ENCODE peak calls at places on chromosomes 1 and 21, in six cellular contexts. One of them, this sample, is unnamed.

GRCh38 chr1:228280961-228281591 is 73.2 kb downstream of the OBSCN start:
- DNase-seq in activated CD4-positive, alpha-beta T cell treated with anti-CD3 and anti-CD28 coated beads, Interleukin-2, amount 50 U/mL, for 4 hours: no peak
- DNase-seq in Peyer's patch: peak; percentile 32
- DNase-seq in NCI-H1417: no peak
- DNase-seq in OCI-LY7: no peak
- DNase-seq in ecto neural progenitor cell: peak; percentile 34
- DNase-seq in this sample: no peak

GRCh38 chr1:176522310-176522846 is 59.4 kb downstream of the PAPPA2 start:
- DNase-seq in activated CD4-positive, alpha-beta T cell treated with anti-CD3 and anti-CD28 coated beads, Interleukin-2, amount 50 U/mL, for 4 hours: no peak
- DNase-seq in Peyer's patch: no peak
- DNase-seq in NCI-H1417: no peak
- DNase-seq in OCI-LY7: no peak
- DNase-seq in ecto neural progenitor cell: no peak
- DNase-seq in this sample: no peak

GRCh38 chr1:75797606-75798216 is 1.0 kb downstream of the MSH4 start:
- DNase-seq in activated CD4-positive, alpha-beta T cell treated with anti-CD3 and anti-CD28 coated beads, Interleukin-2, amount 50 U/mL, for 4 hours: no peak
- DNase-seq in Peyer's patch: no peak
- DNase-seq in NCI-H1417: no peak
- DNase-seq in OCI-LY7: no peak
- DNase-seq in ecto neural progenitor cell: no peak
- DNase-seq in this sample: no peak

GRCh38 chr21:28821276-28822063 is 171.2 kb downstream of the LTN1 start:
- DNase-seq in activated CD4-positive, alpha-beta T cell treated with anti-CD3 and anti-CD28 coated beads, Interleukin-2, amount 50 U/mL, for 4 hours: no peak
- DNase-seq in Peyer's patch: no peak
- DNase-seq in NCI-H1417: no peak
- DNase-seq in OCI-LY7: no peak
- DNase-seq in ecto neural progenitor cell: no peak
- DNase-seq in this sample: no peak

GRCh38 chr1:177346960-177347359 is 176.2 kb downstream of the BRINP2 start:
- DNase-seq in activated CD4-positive, alpha-beta T cell treated with anti-CD3 and anti-CD28 coated beads, Interleukin-2, amount 50 U/mL, for 4 hours: no peak
- DNase-seq in Peyer's patch: peak; percentile 79
- DNase-seq in NCI-H1417: no peak
- DNase-seq in OCI-LY7: no peak
- DNase-seq in ecto neural progenitor cell: no peak
- DNase-seq in this sample: no peak

GRCh38 chr1:163877016-163877415 is 555.3 kb downstream of the NUF2 start:
- DNase-seq in activated CD4-positive, alpha-beta T cell treated with anti-CD3 and anti-CD28 coated beads, Interleukin-2, amount 50 U/mL, for 4 hours: no peak
- DNase-seq in Peyer's patch: no peak
- DNase-seq in NCI-H1417: no peak
- DNase-seq in OCI-LY7: no peak
- DNase-seq in ecto neural progenitor cell: no peak
- DNase-seq in this sample: no peak

GRCh38 chr1:193216920-193217319 is 30.5 kb upstream of the B3GALT2 start:
- DNase-seq in activated CD4-positive, alpha-beta T cell treated with anti-CD3 and anti-CD28 coated beads, Interleukin-2, amount 50 U/mL, for 4 hours: no peak
- DNase-seq in Peyer's patch: no peak
- DNase-seq in NCI-H1417: no peak
- DNase-seq in OCI-LY7: no peak
- DNase-seq in ecto neural progenitor cell: peak; percentile 53
- DNase-seq in this sample: no peak

GRCh38 chr1:64136749-64137568 is 66.5 kb upstream of the UBE2U start:
- DNase-seq in activated CD4-positive, alpha-beta T cell treated with anti-CD3 and anti-CD28 coated beads, Interleukin-2, amount 50 U/mL, for 4 hours: peak; percentile 53
- DNase-seq in Peyer's patch: peak; percentile 67
- DNase-seq in NCI-H1417: peak; percentile 84
- DNase-seq in OCI-LY7: peak; percentile 63
- DNase-seq in ecto neural progenitor cell: peak; percentile 73
- DNase-seq in this sample: peak; percentile 38

GRCh38 chr21:31557421-31557955 is 102.0 kb upstream of the SOD1 start:
- DNase-seq in activated CD4-positive, alpha-beta T cell treated with anti-CD3 and anti-CD28 coated beads, Interleukin-2, amount 50 U/mL, for 4 hours: peak; percentile 2
- DNase-seq in Peyer's patch: no peak
- DNase-seq in NCI-H1417: peak; percentile 92
- DNase-seq in OCI-LY7: no peak
- DNase-seq in ecto neural progenitor cell: peak; percentile 77
- DNase-seq in this sample: peak; percentile 34

GRCh38 chr1:166032901-166033371 is 133.9 kb downstream of the FAM78B start:
- DNase-seq in activated CD4-positive, alpha-beta T cell treated with anti-CD3 and anti-CD28 coated beads, Interleukin-2, amount 50 U/mL, for 4 hours: no peak
- DNase-seq in Peyer's patch: no peak
- DNase-seq in NCI-H1417: peak; percentile 83
- DNase-seq in OCI-LY7: no peak
- DNase-seq in ecto neural progenitor cell: no peak
- DNase-seq in this sample: no peak

GRCh38 chr1:24084050-24084449 is 27.9 kb downstream of the MYOM3 start:
- DNase-seq in activated CD4-positive, alpha-beta T cell treated with anti-CD3 and anti-CD28 coated beads, Interleukin-2, amount 50 U/mL, for 4 hours: no peak
- DNase-seq in Peyer's patch: no peak
- DNase-seq in NCI-H1417: no peak
- DNase-seq in OCI-LY7: no peak
- DNase-seq in ecto neural progenitor cell: no peak
- DNase-seq in this sample: no peak

GRCh38 chr21:25556087-25556486 is 51.2 kb downstream of the MRPL39 start:
- DNase-seq in activated CD4-positive, alpha-beta T cell treated with anti-CD3 and anti-CD28 coated beads, Interleukin-2, amount 50 U/mL, for 4 hours: no peak
- DNase-seq in Peyer's patch: no peak
- DNase-seq in NCI-H1417: no peak
- DNase-seq in OCI-LY7: no peak
- DNase-seq in ecto neural progenitor cell: no peak
- DNase-seq in this sample: no peak

GRCh38 chr1:2966940-2967725 is 54.1 kb upstream of the ACTRT2 start:
- DNase-seq in activated CD4-positive, alpha-beta T cell treated with anti-CD3 and anti-CD28 coated beads, Interleukin-2, amount 50 U/mL, for 4 hours: no peak
- DNase-seq in Peyer's patch: peak; percentile 32
- DNase-seq in NCI-H1417: no peak
- DNase-seq in OCI-LY7: no peak
- DNase-seq in ecto neural progenitor cell: no peak
- DNase-seq in this sample: no peak

GRCh38 chr1:12555411-12556367 is 62.3 kb downstream of the DHRS3 start:
- DNase-seq in activated CD4-positive, alpha-beta T cell treated with anti-CD3 and anti-CD28 coated beads, Interleukin-2, amount 50 U/mL, for 4 hours: no peak
- DNase-seq in Peyer's patch: peak; percentile 16
- DNase-seq in NCI-H1417: no peak
- DNase-seq in OCI-LY7: no peak
- DNase-seq in ecto neural progenitor cell: no peak
- DNase-seq in this sample: no peak

GRCh38 chr1:214570442-214570841 is 19.0 kb upstream of the PTPN14 start:
- DNase-seq in activated CD4-positive, alpha-beta T cell treated with anti-CD3 and anti-CD28 coated beads, Interleukin-2, amount 50 U/mL, for 4 hours: no peak
- DNase-seq in Peyer's patch: no peak
- DNase-seq in NCI-H1417: no peak
- DNase-seq in OCI-LY7: no peak
- DNase-seq in ecto neural progenitor cell: no peak
- DNase-seq in this sample: no peak

GRCh38 chr1:226989081-226989747 is 49.1 kb downstream of the COQ8A start:
- DNase-seq in activated CD4-positive, alpha-beta T cell treated with anti-CD3 and anti-CD28 coated beads, Interleukin-2, amount 50 U/mL, for 4 hours: no peak
- DNase-seq in Peyer's patch: no peak
- DNase-seq in NCI-H1417: no peak
- DNase-seq in OCI-LY7: no peak
- DNase-seq in ecto neural progenitor cell: no peak
- DNase-seq in this sample: no peak

GRCh38 chr1:207853372-207853757 is 57.6 kb downstream of the CD34 start:
- DNase-seq in activated CD4-positive, alpha-beta T cell treated with anti-CD3 and anti-CD28 coated beads, Interleukin-2, amount 50 U/mL, for 4 hours: no peak
- DNase-seq in Peyer's patch: no peak
- DNase-seq in NCI-H1417: no peak
- DNase-seq in OCI-LY7: no peak
- DNase-seq in ecto neural progenitor cell: no peak
- DNase-seq in this sample: no peak

GRCh38 chr1:9052272-9053049 is 17.0 kb downstream of the SLC2A5 start:
- DNase-seq in activated CD4-positive, alpha-beta T cell treated with anti-CD3 and anti-CD28 coated beads, Interleukin-2, amount 50 U/mL, for 4 hours: no peak
- DNase-seq in Peyer's patch: peak; percentile 0
- DNase-seq in NCI-H1417: no peak
- DNase-seq in OCI-LY7: no peak
- DNase-seq in ecto neural progenitor cell: no peak
- DNase-seq in this sample: no peak

GRCh38 chr1:89499320-89499719 is 25.3 kb upstream of the LRRC8B start:
- DNase-seq in activated CD4-positive, alpha-beta T cell treated with anti-CD3 and anti-CD28 coated beads, Interleukin-2, amount 50 U/mL, for 4 hours: no peak
- DNase-seq in Peyer's patch: no peak
- DNase-seq in NCI-H1417: peak; percentile 43
- DNase-seq in OCI-LY7: no peak
- DNase-seq in ecto neural progenitor cell: no peak
- DNase-seq in this sample: no peak

GRCh38 chr1:113934006-113934405 is 4.9 kb downstream of the HIPK1 start:
- DNase-seq in activated CD4-positive, alpha-beta T cell treated with anti-CD3 and anti-CD28 coated beads, Interleukin-2, amount 50 U/mL, for 4 hours: no peak
- DNase-seq in Peyer's patch: no peak
- DNase-seq in NCI-H1417: no peak
- DNase-seq in OCI-LY7: no peak
- DNase-seq in ecto neural progenitor cell: no peak
- DNase-seq in this sample: no peak

GRCh38 chr1:9859252-9860014 is 35.7 kb upstream of the CLSTN1 start:
- DNase-seq in activated CD4-positive, alpha-beta T cell treated with anti-CD3 and anti-CD28 coated beads, Interleukin-2, amount 50 U/mL, for 4 hours: no peak
- DNase-seq in Peyer's patch: no peak
- DNase-seq in NCI-H1417: no peak
- DNase-seq in OCI-LY7: no peak
- DNase-seq in ecto neural progenitor cell: no peak
- DNase-seq in this sample: no peak

This sample was measured in NCI-H748 treated with DMSO at 0.1 percent for 48 hours.